ENCODE peak calls at places on chromosome 19, in ten cellular contexts. A, V, F, U, P, E, X, J, S and B are unnamed samples.
A peak's percentile ranks its signal among the peaks of the same experiment; 100 is the strongest.

GRCh38 chr19:12495002-12495802 is 10.6 kb upstream of the ZNF709 start:
- DNase-seq in A (peak; percentile 80), V (peak; percentile 81), F (peak; percentile 6), U (peak; percentile 94), P (peak; percentile 98), E (peak; percentile 95), X (peak; percentile 62), J (peak; percentile 98), S (peak; percentile 84), B (no peak)

GRCh38 chr19:47322048-47322447 is 9.9 kb upstream of the C5AR2 start:
- DNase-seq in A (no peak), V (no peak), F (no peak), U (no peak), P (no peak), E (no peak), X (no peak), J (no peak), S (no peak), B (no peak)

GRCh38 chr19:44476559-44477408 is 23.5 kb downstream of the ZNF180 start:
- DNase-seq in A (peak; percentile 12), V (peak; percentile 12), F (no peak), U (no peak), P (no peak), E (peak; percentile 12), X (no peak), J (peak; percentile 17), S (peak; percentile 27), B (no peak)

GRCh38 chr19:6402834-6403608 is 10.1 kb upstream of the GTF2F1 start:
- DNase-seq in A (no peak), V (no peak), F (no peak), U (no peak), P (peak; percentile 86), E (peak; percentile 23), X (peak; percentile 20), J (peak; percentile 46), S (peak; percentile 76), B (no peak)

GRCh38 chr19:6587093-6587820 is 3.7 kb downstream of the CD70 start:
- DNase-seq in A (no peak), V (no peak), F (no peak), U (no peak), P (peak; percentile 22), E (peak; percentile 43), X (no peak), J (peak; percentile 59), S (no peak), B (no peak)

GRCh38 chr19:10800488-10800887 is 35.5 kb downstream of the TMED1 start:
- DNase-seq in A (no peak), V (no peak), F (no peak), U (peak; percentile 46), P (no peak), E (no peak), X (no peak), J (no peak), S (no peak), B (no peak)

GRCh38 chr19:2446390-2446789 is 10.4 kb downstream of the LMNB2 start:
- DNase-seq in A (no peak), V (no peak), F (no peak), U (no peak), P (no peak), E (no peak), X (no peak), J (no peak), S (peak; percentile 10), B (no peak)

GRCh38 chr19:10551698-10552301 is 8.1 kb downstream of the ATG4D start:
- DNase-seq in A (peak; percentile 62), V (peak; percentile 81), F (no peak), U (no peak), P (peak; percentile 53), E (no peak), X (no peak), J (peak; percentile 61), S (no peak), B (no peak)

GRCh38 chr19:47541507-47541906 is 26.6 kb upstream of the NAPA start:
- DNase-seq in A (no peak), V (no peak), F (no peak), U (no peak), P (no peak), E (no peak), X (no peak), J (no peak), S (no peak), B (no peak)

GRCh38 chr19:13961826-13962737 is 9.8 kb downstream of the DCAF15 start:
- DNase-seq in A (no peak), V (no peak), F (no peak), U (no peak), P (no peak), E (peak; percentile 77), X (no peak), J (no peak), S (no peak), B (no peak)

GRCh38 chr19:50702870-50703829 is 16.5 kb downstream of the SHANK1 start:
- DNase-seq in A (no peak), V (no peak), F (no peak), U (no peak), P (no peak), E (no peak), X (no peak), J (no peak), S (no peak), B (no peak)

GRCh38 chr19:50703915-50704548 is 15.6 kb downstream of the SHANK1 start:
- DNase-seq in A (no peak), V (no peak), F (peak; percentile 68), U (no peak), P (no peak), E (peak; percentile 58), X (no peak), J (peak; percentile 73), S (no peak), B (no peak)

GRCh38 chr19:50706387-50706786 is 13.2 kb downstream of the SHANK1 start:
- DNase-seq in A (no peak), V (no peak), F (no peak), U (no peak), P (no peak), E (no peak), X (no peak), J (no peak), S (no peak), B (no peak)

GRCh38 chr19:50708179-50708879 is 11.3 kb downstream of the SHANK1 start:
- DNase-seq in A (no peak), V (no peak), F (no peak), U (no peak), P (no peak), E (no peak), X (no peak), J (no peak), S (no peak), B (no peak)

GRCh38 chr19:50705422-50706019 is 14.1 kb downstream of the SHANK1 start:
- DNase-seq in A (peak; percentile 38), V (peak; percentile 34), F (peak; percentile 95), U (no peak), P (no peak), E (peak; percentile 75), X (no peak), J (peak; percentile 92), S (peak; percentile 24), B (peak; percentile 10)
- TF ChIP-seq CTCF in A (peak; percentile 56), V (peak; percentile 46), F (peak; percentile 80), U (peak; percentile 13), P (no peak), E (peak; percentile 68), X (peak; percentile 90), J (peak; percentile 88), S (peak; percentile 87), B (peak; percentile 90)

GRCh38 chr19:4052114-4052992 is 14.3 kb downstream of the ZBTB7A start:
- DNase-seq in A (peak; percentile 57), V (peak; percentile 80), F (no peak), U (no peak), P (peak; percentile 91), E (no peak), X (no peak), J (no peak), S (peak; percentile 63), B (no peak)
- TF ChIP-seq CTCF in A (no peak), V (no peak), F (no peak), U (no peak), P (no peak), E (no peak), X (no peak), J (no peak), S (no peak), B (no peak)

DNA sequence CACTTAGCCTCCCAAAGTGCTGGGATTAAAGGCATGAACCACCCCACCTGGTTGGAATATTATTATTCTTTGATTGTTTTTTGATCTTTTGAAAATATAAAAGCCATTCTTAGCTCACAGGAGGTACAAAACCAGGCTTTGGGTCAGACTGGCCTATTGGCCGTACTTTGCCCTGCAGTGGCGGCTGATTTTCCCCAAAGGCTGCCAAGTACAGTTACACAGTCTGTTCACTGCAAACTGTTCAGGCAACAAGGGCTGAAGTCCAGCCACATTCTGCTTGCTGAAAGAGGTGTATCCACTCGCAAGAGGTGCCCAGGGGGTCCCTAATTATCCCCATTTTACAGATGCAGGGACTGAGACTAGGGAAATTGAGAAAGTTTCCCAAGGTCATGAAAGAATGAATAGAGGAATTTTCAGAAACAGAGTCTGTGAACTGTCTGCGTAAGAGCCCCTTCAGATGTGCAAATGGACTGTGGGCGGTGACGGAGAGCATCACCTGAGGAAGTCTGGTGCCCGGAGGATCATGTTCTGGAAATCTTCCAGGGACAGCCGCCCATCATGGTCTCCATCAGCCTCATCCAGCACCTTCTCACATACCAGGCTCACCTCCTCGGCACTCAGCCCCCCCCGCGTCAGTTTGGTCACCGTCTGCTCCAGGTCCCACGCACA is 9.0 kb downstream of the CIB3 start:
- DNase-seq in A (no peak), V (no peak), F (no peak), U (no peak), P (peak; percentile 34), E (no peak), X (no peak), J (no peak), S (no peak), B (no peak)
- TF ChIP-seq CTCF in A (no peak), V (no peak), F (no peak), U (no peak), P (no peak), E (no peak), X (no peak), J (no peak), S (no peak), B (no peak)

GRCh38 chr19:15337202-15337601 is 4.9 kb upstream of the BRD4 start:
- DNase-seq in A (no peak), V (no peak), F (no peak), U (no peak), P (no peak), E (no peak), X (peak; percentile 72), J (no peak), S (peak; percentile 62), B (no peak)

GRCh38 chr19:15330801-15331418 is 1.4 kb downstream of the BRD4 start:
- DNase-seq in A (peak; percentile 85), V (peak; percentile 85), F (peak; percentile 51), U (no peak), P (peak; percentile 21), E (peak; percentile 56), X (peak; percentile 55), J (no peak), S (peak; percentile 86), B (no peak)

GRCh38 chr19:15328312-15328711 is 4.0 kb downstream of the BRD4 start:
- DNase-seq in A (no peak), V (no peak), F (no peak), U (no peak), P (no peak), E (no peak), X (no peak), J (no peak), S (peak; percentile 35), B (no peak)

GRCh38 chr19:15332311-15332996 is at the start of gene BRD4:
- DNase-seq in A (no peak), V (peak; percentile 61), F (peak; percentile 69), U (peak; percentile 64), P (peak; percentile 84), E (peak; percentile 90), X (no peak), J (peak; percentile 77), S (peak; percentile 54), B (no peak)

GRCh38 chr19:15331419-15332310 is 674 bp downstream of the BRD4 start:
- DNase-seq in A (no peak), V (peak; percentile 66), F (peak; percentile 36), U (peak; percentile 42), P (peak; percentile 49), E (peak; percentile 74), X (no peak), J (peak; percentile 60), S (peak; percentile 33), B (no peak)
- TF ChIP-seq CTCF in A (no peak), V (no peak), F (no peak), U (no peak), P (no peak), E (no peak), X (no peak), J (no peak), S (no peak), B (no peak)